ENCODE peak calls at places on chromosome 1, in five cellular contexts. C is activated T-helper 1 cell treated with Interleukin-2 at 50 U/mL for 16 hours, V is globus pallidus, X is aorta, D is body of pancreas. F is an unnamed sample.

GRCh38 chr1:84997667-84998600 is 1.0 kb upstream of the MCOLN2 start:
- DNase-seq in D (no peak), C (no peak), V (no peak), X (no peak), F (no peak)

GRCh38 chr1:59179673-59180072 is 117.2 kb upstream of the FGGY start:
- DNase-seq in X (no peak), C (no peak), D (no peak), V (no peak), F (no peak)

GRCh38 chr1:243748706-243749283 is 101.2 kb downstream of the AKT3 start:
- DNase-seq in V (peak; percentile 84), C (no peak), D (no peak), X (no peak), F (no peak)

GRCh38 chr1:78095618-78096416 is 50.1 kb downstream of the GIPC2 start:
- DNase-seq in V (peak; percentile 22), X (no peak), D (no peak), C (no peak), F (no peak)

GRCh38 chr1:164071288-164071687 is 487.7 kb upstream of the PBX1 start:
- DNase-seq in V (no peak), C (no peak), X (no peak), D (no peak), F (no peak)

GRCh38 chr1:3730556-3731247 is 21.5 kb upstream of the CCDC27 start:
- DNase-seq in D (no peak), V (no peak), X (no peak), C (no peak), F (no peak)

GRCh38 chr1:58818075-58818474 is 34.2 kb upstream of the JUN start:
- DNase-seq in X (no peak), D (no peak), C (no peak), V (no peak), F (no peak)

GRCh38 chr1:10620776-10621175 is 146.0 kb downstream of the PEX14 start:
- DNase-seq in V (peak; percentile 60), X (no peak), D (no peak), C (no peak), F (peak; percentile 32)

GRCh38 chr1:8763888-8764287 is 53.6 kb downstream of the RERE start:
- DNase-seq in D (no peak), X (no peak), V (no peak), C (no peak), F (no peak)

GRCh38 chr1:177246710-177247588 is 76.2 kb downstream of the BRINP2 start:
- DNase-seq in C (no peak), X (no peak), V (no peak), D (no peak), F (no peak)

GRCh38 chr1:24212376-24212775 is 25.3 kb upstream of the IFNLR1 start:
- DNase-seq in V (no peak), X (no peak), C (no peak), D (no peak), F (no peak)

GRCh38 chr1:32703479-32704291 is 1.1 kb upstream of the SYNC start:
- DNase-seq in V (peak; percentile 27), C (no peak), X (peak; percentile 85), D (peak; percentile 24), F (peak; percentile 77)

GRCh38 chr1:37162059-37162458 is 127.7 kb upstream of the GRIK3 start:
- DNase-seq in X (no peak), C (no peak), D (no peak), V (no peak), F (no peak)

GRCh38 chr1:69258842-69259241 is 308.9 kb upstream of the LRRC7 start:
- DNase-seq in X (no peak), C (no peak), D (no peak), V (no peak), F (no peak)

GRCh38 chr1:244968431-244968830 is 104.1 kb upstream of the HNRNPU start:
- DNase-seq in X (no peak), V (no peak), C (no peak), D (no peak), F (no peak)

F was measured in sigmoid colon.